ENCODE peak calls at places on chromosome 6, in eight cellular contexts. B is tibial artery, Q is dorsolateral prefrontal cortex, A is sigmoid colon, G is Peyer's patch, F is cardiac muscle cell, P is H9, J is B cell. M is an unnamed sample.

GRCh38 chr6:166707045-166707444 is 80.0 kb upstream of the RPS6KA2 start:
- DNase-seq in B (no peak), Q (peak; percentile 67), A (no peak), G (peak; percentile 21), F (peak; percentile 71), P (peak; percentile 82), J (no peak), M (no peak)

GRCh38 chr6:33683051-33683571 is 28.4 kb downstream of the UQCC2 start:
- DNase-seq in B (no peak), Q (peak; percentile 87), A (no peak), G (no peak), F (no peak), P (no peak), J (no peak), M (no peak)

GRCh38 chr6:81996414-81996813 is 243.9 kb upstream of the TENT5A start:
- DNase-seq in B (no peak), Q (no peak), A (no peak), G (no peak), F (no peak), P (no peak), J (no peak), M (no peak)

GRCh38 chr6:161013697-161014096 is 22.1 kb downstream of the MAP3K4 start:
- DNase-seq in B (no peak), Q (no peak), A (no peak), G (no peak), F (no peak), P (peak; percentile 40), J (no peak), M (no peak)

GRCh38 chr6:105869835-105870506 is 216.2 kb upstream of the PRDM1 start:
- DNase-seq in B (no peak), Q (no peak), A (no peak), G (no peak), F (no peak), P (peak; percentile 60), J (no peak), M (peak; percentile 52)

GRCh38 chr6:142071981-142072380 is 60.7 kb upstream of the GJE1 start:
- DNase-seq in B (no peak), Q (no peak), A (no peak), G (no peak), F (no peak), P (peak; percentile 73), J (no peak), M (no peak)

GRCh38 chr6:159422041-159422984 is 253.1 kb downstream of the FNDC1 start:
- DNase-seq in B (no peak), Q (no peak), A (no peak), G (no peak), F (no peak), P (peak; percentile 15), J (no peak), M (no peak)

GRCh38 chr6:140051521-140052455 is 677.3 kb upstream of the CITED2 start:
- DNase-seq in B (no peak), Q (no peak), A (no peak), G (no peak), F (no peak), P (no peak), J (no peak), M (no peak)

GRCh38 chr6:148761532-148761951 is 14.7 kb downstream of the UST start:
- DNase-seq in B (no peak), Q (no peak), A (no peak), G (peak; percentile 74), F (peak; percentile 13), P (no peak), J (no peak), M (no peak)

GRCh38 chr6:80607814-80608391 is 501.4 kb downstream of the BCKDHB start:
- DNase-seq in B (no peak), Q (no peak), A (no peak), G (no peak), F (no peak), P (no peak), J (no peak), M (no peak)

GRCh38 chr6:30847971-30848441 is 36.3 kb upstream of the DDR1 start:
- DNase-seq in B (no peak), Q (no peak), A (no peak), G (no peak), F (no peak), P (peak; percentile 74), J (no peak), M (no peak)

GRCh38 chr6:122753688-122754056 is 25.8 kb upstream of the FABP7 start:
- DNase-seq in B (no peak), Q (no peak), A (no peak), G (no peak), F (no peak), P (no peak), J (no peak), M (no peak)

GRCh38 chr6:56984374-56984773 is 29.5 kb downstream of the BEND6 start:
- DNase-seq in B (no peak), Q (no peak), A (no peak), G (no peak), F (no peak), P (no peak), J (no peak), M (no peak)

GRCh38 chr6:122789078-122789861 is at the start of gene SMPDL3A:
- DNase-seq in B (peak; percentile 55), Q (peak; percentile 65), A (peak; percentile 89), G (peak; percentile 24), F (peak; percentile 82), P (peak; percentile 83), J (peak; percentile 35), M (peak; percentile 75)

GRCh38 chr6:119683022-119683421 is 333.5 kb upstream of the MAN1A1 start:
- DNase-seq in B (no peak), Q (no peak), A (no peak), G (no peak), F (no peak), P (no peak), J (no peak), M (no peak)

GRCh38 chr6:145863396-145863795 is 48.8 kb upstream of the FBXO30 start:
- DNase-seq in B (no peak), Q (no peak), A (no peak), G (no peak), F (no peak), P (no peak), J (no peak), M (no peak)

GRCh38 chr6:139965393-139965792 is 590.9 kb upstream of the CITED2 start:
- DNase-seq in B (no peak), Q (no peak), A (no peak), G (no peak), F (no peak), P (no peak), J (no peak), M (no peak)

GRCh38 chr6:73452107-73452461 is at the start of gene CGAS:
- DNase-seq in B (peak; percentile 78), Q (peak; percentile 47), A (peak; percentile 88), G (peak; percentile 75), F (peak; percentile 6), P (no peak), J (peak; percentile 82), M (peak; percentile 85)

GRCh38 chr6:20159098-20159497 is 53.2 kb downstream of the MBOAT1 start:
- DNase-seq in B (no peak), Q (no peak), A (no peak), G (no peak), F (no peak), P (no peak), J (no peak), M (no peak)
- TF ChIP-seq CTCF in B (no peak), Q (no peak), A (no peak), G (no peak), F (no peak), P (no peak), J (no peak), M (no peak)

DNA sequence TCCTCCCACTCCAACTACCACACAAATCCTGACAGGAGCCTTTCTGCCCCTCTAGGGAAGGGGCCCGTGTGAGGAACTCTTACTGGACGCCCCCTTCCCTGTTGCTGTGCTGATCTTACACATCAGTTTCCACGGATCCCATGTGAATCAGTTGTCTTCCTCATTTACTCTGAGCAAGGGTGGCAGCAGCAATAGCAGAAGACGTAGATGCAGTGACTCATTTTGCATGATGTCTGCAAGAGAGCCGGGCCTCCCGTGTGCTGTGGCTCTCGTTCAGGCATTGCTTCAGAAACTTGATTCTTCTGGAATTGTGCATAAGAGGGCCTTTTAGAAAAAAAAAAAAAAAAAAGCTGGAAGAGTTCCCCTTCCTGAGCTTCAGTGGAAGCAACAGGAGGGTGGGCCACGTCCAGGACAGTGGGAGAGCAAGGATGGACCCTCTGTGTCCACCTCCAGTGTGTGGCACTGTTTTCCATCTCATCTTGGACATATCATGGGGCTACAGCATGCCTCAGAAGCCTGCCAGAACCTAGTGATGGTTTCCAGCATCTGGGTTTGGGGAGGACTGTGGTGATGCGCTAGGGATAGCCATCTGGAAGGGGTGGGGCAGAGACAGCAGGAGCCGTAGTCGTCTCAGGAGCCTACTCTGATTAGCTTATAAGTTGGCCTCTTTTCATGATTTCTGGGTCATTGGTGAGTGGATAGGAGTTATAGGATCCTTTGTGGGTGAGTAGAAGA is 62.1 kb downstream of the FOXO3 start:
- DNase-seq in B (peak; percentile 77), Q (peak; percentile 35), A (peak; percentile 80), G (no peak), F (no peak), P (no peak), J (no peak), M (peak; percentile 88)
- TF ChIP-seq CTCF in B (no peak), Q (peak; percentile 50), A (no peak), G (no peak), F (no peak), P (no peak), J (no peak), M (no peak)

GRCh38 chr6:40538556-40538955 is 48.6 kb downstream of the LRFN2 start:
- DNase-seq in B (no peak), Q (no peak), A (no peak), G (no peak), F (no peak), P (no peak), J (no peak), M (no peak)

GRCh38 chr6:40535784-40536380 is 51.3 kb downstream of the LRFN2 start:
- DNase-seq in B (no peak), Q (no peak), A (no peak), G (no peak), F (no peak), P (no peak), J (no peak), M (no peak)

GRCh38 chr6:40537446-40537845 is 49.7 kb downstream of the LRFN2 start:
- DNase-seq in B (no peak), Q (no peak), A (no peak), G (no peak), F (no peak), P (no peak), J (no peak), M (no peak)

GRCh38 chr6:40535105-40535783 is 51.9 kb downstream of the LRFN2 start:
- DNase-seq in B (no peak), Q (no peak), A (no peak), G (no peak), F (no peak), P (no peak), J (no peak), M (no peak)

DNA sequence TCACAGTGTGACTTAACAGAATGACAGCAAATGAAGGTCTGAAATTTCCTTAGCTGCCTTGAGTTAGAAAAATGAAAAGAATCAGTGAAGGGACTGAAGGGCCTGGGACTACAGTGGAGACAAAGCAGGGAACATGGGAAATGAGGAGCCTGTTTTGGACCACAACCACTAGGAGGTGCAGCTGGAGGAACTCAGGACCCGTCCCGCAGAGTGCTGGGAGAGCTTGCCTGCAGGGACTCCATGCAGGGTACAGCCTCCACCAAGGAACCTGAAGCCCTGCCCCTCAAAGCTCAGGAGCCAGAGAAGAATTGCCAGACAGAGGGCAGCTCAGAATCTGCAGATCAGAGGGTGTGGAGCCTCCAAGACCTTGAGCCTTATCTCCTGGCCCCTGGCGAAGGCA is 50.7 kb downstream of the LRFN2 start:
- DNase-seq in B (no peak), Q (no peak), A (no peak), G (no peak), F (peak; percentile 38), P (peak; percentile 81), J (no peak), M (no peak)
- TF ChIP-seq CTCF in B (no peak), Q (no peak), A (no peak), G (no peak), F (peak; percentile 15), P (peak; percentile 68), J (no peak), M (no peak)

GRCh38 chr6:24923885-24924401 is 11.8 kb downstream of the RIPOR2 start:
- DNase-seq in B (no peak), Q (no peak), A (no peak), G (no peak), F (no peak), P (peak; percentile 51), J (no peak), M (no peak)
- TF ChIP-seq CTCF in B (no peak), Q (no peak), A (no peak), G (no peak), F (no peak), P (no peak), J (no peak), M (no peak)

M was measured in CD14-positive monocyte.